ENCODE peak calls at places on chromosome 7, in eight cellular contexts. One of them, this sample, is unnamed.
A peak's percentile ranks its signal among the peaks of the same experiment; 100 is the strongest.

GRCh38 chr7:79495544-79496272 is 42.2 kb upstream of the MAGI2 start:
- DNase-seq in keratinocyte: peak; percentile 49
- DNase-seq in suprapubic skin: no peak
- DNase-seq in astrocyte of the spinal cord: peak; percentile 76
- DNase-seq in DND-41: no peak
- DNase-seq in skeletal muscle cell: peak; percentile 72
- DNase-seq in BJ: no peak
- DNase-seq in uterus: no peak
- DNase-seq in this sample: no peak

GRCh38 chr7:44057181-44057848 is 8.1 kb downstream of the PGAM2 start:
- DNase-seq in keratinocyte: no peak
- DNase-seq in uterus: peak; percentile 11
- DNase-seq in DND-41: no peak
- DNase-seq in suprapubic skin: peak; percentile 46
- DNase-seq in skeletal muscle cell: no peak
- DNase-seq in BJ: no peak
- DNase-seq in astrocyte of the spinal cord: no peak
- DNase-seq in this sample: no peak

GRCh38 chr7:28984631-28985030 is 26.5 kb upstream of the TRIL start:
- DNase-seq in skeletal muscle cell: peak; percentile 79
- DNase-seq in astrocyte of the spinal cord: peak; percentile 91
- DNase-seq in suprapubic skin: no peak
- DNase-seq in keratinocyte: no peak
- DNase-seq in BJ: peak; percentile 74
- DNase-seq in DND-41: no peak
- DNase-seq in uterus: peak; percentile 73
- DNase-seq in this sample: no peak

GRCh38 chr7:130927564-130927963 is 193.6 kb upstream of the KLF14 start:
- DNase-seq in astrocyte of the spinal cord: no peak
- DNase-seq in skeletal muscle cell: no peak
- DNase-seq in BJ: no peak
- DNase-seq in uterus: no peak
- DNase-seq in keratinocyte: no peak
- DNase-seq in DND-41: no peak
- DNase-seq in suprapubic skin: no peak
- DNase-seq in this sample: no peak

GRCh38 chr7:9937944-9938631 is 1035.6 kb upstream of the PHF14 start:
- DNase-seq in BJ: no peak
- DNase-seq in DND-41: no peak
- DNase-seq in suprapubic skin: no peak
- DNase-seq in keratinocyte: no peak
- DNase-seq in uterus: no peak
- DNase-seq in skeletal muscle cell: no peak
- DNase-seq in astrocyte of the spinal cord: peak; percentile 79
- DNase-seq in this sample: no peak

GRCh38 chr7:114944742-114945625 is 23.1 kb downstream of the MDFIC start:
- DNase-seq in DND-41: no peak
- DNase-seq in uterus: peak; percentile 88
- DNase-seq in skeletal muscle cell: peak; percentile 94
- DNase-seq in keratinocyte: no peak
- DNase-seq in BJ: peak; percentile 78
- DNase-seq in astrocyte of the spinal cord: peak; percentile 91
- DNase-seq in suprapubic skin: peak; percentile 81
- DNase-seq in this sample: no peak

GRCh38 chr7:157750291-157750690 is 413.5 kb downstream of the DNAJB6 start:
- DNase-seq in BJ: no peak
- DNase-seq in DND-41: no peak
- DNase-seq in uterus: no peak
- DNase-seq in suprapubic skin: no peak
- DNase-seq in keratinocyte: no peak
- DNase-seq in astrocyte of the spinal cord: no peak
- DNase-seq in skeletal muscle cell: no peak
- DNase-seq in this sample: no peak

GRCh38 chr7:114370177-114370576 is 44.4 kb upstream of the FOXP2 start:
- DNase-seq in uterus: no peak
- DNase-seq in skeletal muscle cell: no peak
- DNase-seq in DND-41: no peak
- DNase-seq in suprapubic skin: no peak
- DNase-seq in BJ: no peak
- DNase-seq in astrocyte of the spinal cord: no peak
- DNase-seq in keratinocyte: no peak
- DNase-seq in this sample: no peak

GRCh38 chr7:74272305-74273038 is 16.7 kb upstream of the CLIP2 start:
- DNase-seq in keratinocyte: no peak
- DNase-seq in astrocyte of the spinal cord: peak; percentile 95
- DNase-seq in suprapubic skin: peak; percentile 83
- DNase-seq in BJ: peak; percentile 85
- DNase-seq in uterus: peak; percentile 53
- DNase-seq in skeletal muscle cell: peak; percentile 90
- DNase-seq in DND-41: no peak
- DNase-seq in this sample: no peak

GRCh38 chr7:47647213-47647985 is 65.5 kb upstream of the TNS3 start:
- DNase-seq in uterus: no peak
- DNase-seq in suprapubic skin: no peak
- DNase-seq in skeletal muscle cell: no peak
- DNase-seq in keratinocyte: no peak
- DNase-seq in astrocyte of the spinal cord: no peak
- DNase-seq in BJ: no peak
- DNase-seq in DND-41: no peak
- DNase-seq in this sample: peak; percentile 7

GRCh38 chr7:113128028-113128427 is 9.7 kb upstream of the SMIM30 start:
- DNase-seq in skeletal muscle cell: no peak
- DNase-seq in astrocyte of the spinal cord: peak; percentile 13
- DNase-seq in BJ: no peak
- DNase-seq in DND-41: no peak
- DNase-seq in uterus: no peak
- DNase-seq in keratinocyte: no peak
- DNase-seq in suprapubic skin: no peak
- DNase-seq in this sample: no peak

GRCh38 chr7:157056957-157057902 is 46.8 kb upstream of the MNX1 start:
- DNase-seq in suprapubic skin: peak; percentile 14
- DNase-seq in skeletal muscle cell: no peak
- DNase-seq in BJ: no peak
- DNase-seq in DND-41: no peak
- DNase-seq in keratinocyte: no peak
- DNase-seq in astrocyte of the spinal cord: no peak
- DNase-seq in uterus: no peak
- DNase-seq in this sample: peak; percentile 7

GRCh38 chr7:95376632-95377380 is 19.4 kb downstream of the PON3 start:
- DNase-seq in suprapubic skin: no peak
- DNase-seq in astrocyte of the spinal cord: no peak
- DNase-seq in DND-41: no peak
- DNase-seq in BJ: no peak
- DNase-seq in keratinocyte: no peak
- DNase-seq in skeletal muscle cell: no peak
- DNase-seq in uterus: no peak
- DNase-seq in this sample: no peak

GRCh38 chr7:6447589-6448210 is at the start of gene DAGLB:
- DNase-seq in suprapubic skin: peak; percentile 96
- DNase-seq in uterus: peak; percentile 91
- DNase-seq in skeletal muscle cell: peak; percentile 63
- DNase-seq in BJ: peak; percentile 50
- DNase-seq in astrocyte of the spinal cord: peak; percentile 90
- DNase-seq in keratinocyte: peak; percentile 72
- DNase-seq in DND-41: peak; percentile 94
- DNase-seq in this sample: peak; percentile 88

GRCh38 chr7:101630591-101630990 is 1.5 kb upstream of the MYL10 start:
- DNase-seq in astrocyte of the spinal cord: peak; percentile 48
- DNase-seq in uterus: no peak
- DNase-seq in suprapubic skin: no peak
- DNase-seq in keratinocyte: peak; percentile 54
- DNase-seq in BJ: peak; percentile 23
- DNase-seq in skeletal muscle cell: no peak
- DNase-seq in DND-41: no peak
- DNase-seq in this sample: no peak

GRCh38 chr7:22238354-22239311 is 118.3 kb downstream of the RAPGEF5 start:
- DNase-seq in suprapubic skin: no peak
- DNase-seq in keratinocyte: no peak
- DNase-seq in astrocyte of the spinal cord: peak; percentile 26
- DNase-seq in BJ: no peak
- DNase-seq in uterus: no peak
- DNase-seq in DND-41: no peak
- DNase-seq in skeletal muscle cell: peak; percentile 17
- DNase-seq in this sample: no peak

GRCh38 chr7:124276005-124276606 is 243.2 kb upstream of the TMEM229A start:
- DNase-seq in skeletal muscle cell: no peak
- DNase-seq in uterus: no peak
- DNase-seq in suprapubic skin: no peak
- DNase-seq in astrocyte of the spinal cord: no peak
- DNase-seq in keratinocyte: peak; percentile 9
- DNase-seq in BJ: no peak
- DNase-seq in DND-41: peak; percentile 34
- DNase-seq in this sample: peak; percentile 40

GRCh38 chr7:101243786-101244384 is 996 bp downstream of the FIS1 start:
- DNase-seq in uterus: no peak
- DNase-seq in skeletal muscle cell: no peak
- DNase-seq in BJ: no peak
- DNase-seq in DND-41: no peak
- DNase-seq in astrocyte of the spinal cord: no peak
- DNase-seq in keratinocyte: no peak
- DNase-seq in suprapubic skin: peak; percentile 65
- DNase-seq in this sample: no peak

GRCh38 chr7:134470864-134471263 is 12.0 kb upstream of the AKR1B1 start:
- DNase-seq in DND-41: no peak
- DNase-seq in astrocyte of the spinal cord: peak; percentile 58
- DNase-seq in keratinocyte: peak; percentile 30
- DNase-seq in suprapubic skin: no peak
- DNase-seq in uterus: no peak
- DNase-seq in BJ: no peak
- DNase-seq in skeletal muscle cell: no peak
- DNase-seq in this sample: no peak

GRCh38 chr7:74271742-74272141 is 17.5 kb upstream of the CLIP2 start:
- DNase-seq in uterus: no peak
- DNase-seq in astrocyte of the spinal cord: no peak
- DNase-seq in keratinocyte: no peak
- DNase-seq in suprapubic skin: no peak
- DNase-seq in DND-41: no peak
- DNase-seq in skeletal muscle cell: no peak
- DNase-seq in BJ: no peak
- DNase-seq in this sample: no peak

GRCh38 chr7:24718977-24719491 is 38.2 kb downstream of the GSDME start:
- DNase-seq in astrocyte of the spinal cord: no peak
- DNase-seq in DND-41: peak; percentile 80
- DNase-seq in keratinocyte: no peak
- DNase-seq in uterus: no peak
- DNase-seq in BJ: no peak
- DNase-seq in suprapubic skin: no peak
- DNase-seq in skeletal muscle cell: no peak
- DNase-seq in this sample: peak; percentile 71

GRCh38 chr7:98681496-98681895 is 64.4 kb downstream of the NPTX2 start:
- DNase-seq in uterus: no peak
- DNase-seq in skeletal muscle cell: no peak
- DNase-seq in astrocyte of the spinal cord: no peak
- DNase-seq in suprapubic skin: no peak
- DNase-seq in DND-41: no peak
- DNase-seq in BJ: no peak
- DNase-seq in keratinocyte: no peak
- DNase-seq in this sample: no peak

GRCh38 chr7:104793066-104793465 is 220.9 kb upstream of the KMT2E start:
- DNase-seq in suprapubic skin: no peak
- DNase-seq in uterus: no peak
- DNase-seq in keratinocyte: no peak
- DNase-seq in BJ: no peak
- DNase-seq in DND-41: no peak
- DNase-seq in astrocyte of the spinal cord: no peak
- DNase-seq in skeletal muscle cell: peak; percentile 3
- DNase-seq in this sample: no peak

DNA sequence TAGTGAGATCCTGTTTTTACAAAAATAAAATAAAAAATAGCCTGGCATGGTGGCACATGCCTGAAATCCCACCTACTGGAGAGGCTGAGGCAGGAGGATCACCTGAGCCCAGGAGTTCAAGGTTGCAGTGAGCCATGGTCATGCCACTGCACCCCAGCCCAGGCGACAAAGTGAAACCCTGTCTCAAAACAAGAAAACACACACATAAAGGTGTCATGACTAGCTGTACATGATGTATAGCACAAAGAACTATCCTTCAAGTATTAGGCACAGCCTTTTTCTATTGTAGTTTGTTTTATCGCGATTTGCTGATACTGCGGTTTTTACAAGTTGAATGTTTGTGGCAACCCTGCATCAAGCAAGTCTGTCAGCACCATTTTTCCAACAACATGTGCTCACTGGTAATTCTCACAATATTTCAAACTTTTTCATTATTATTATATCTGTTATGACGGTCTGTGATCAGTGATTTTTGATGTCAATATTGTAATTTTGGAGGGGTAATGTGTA is 11.5 kb upstream of the SNX13 start:
- DNase-seq in uterus: no peak
- DNase-seq in astrocyte of the spinal cord: no peak
- DNase-seq in suprapubic skin: no peak
- DNase-seq in skeletal muscle cell: no peak
- DNase-seq in BJ: no peak
- DNase-seq in keratinocyte: no peak
- DNase-seq in DND-41: no peak
- DNase-seq in this sample: no peak
- H3K4me3 ChIP-seq in uterus: no peak overlapping the region
- H3K4me3 ChIP-seq in astrocyte of the spinal cord: no peak overlapping the region
- H3K4me3 ChIP-seq in suprapubic skin: no peak overlapping the region
- H3K4me3 ChIP-seq in skeletal muscle cell: no peak overlapping the region
- H3K4me3 ChIP-seq in BJ: no peak overlapping the region
- H3K4me3 ChIP-seq in keratinocyte: no peak overlapping the region
- H3K4me3 ChIP-seq in DND-41: no peak overlapping the region
- H3K4me3 ChIP-seq in this sample: no peak overlapping the region

DNA sequence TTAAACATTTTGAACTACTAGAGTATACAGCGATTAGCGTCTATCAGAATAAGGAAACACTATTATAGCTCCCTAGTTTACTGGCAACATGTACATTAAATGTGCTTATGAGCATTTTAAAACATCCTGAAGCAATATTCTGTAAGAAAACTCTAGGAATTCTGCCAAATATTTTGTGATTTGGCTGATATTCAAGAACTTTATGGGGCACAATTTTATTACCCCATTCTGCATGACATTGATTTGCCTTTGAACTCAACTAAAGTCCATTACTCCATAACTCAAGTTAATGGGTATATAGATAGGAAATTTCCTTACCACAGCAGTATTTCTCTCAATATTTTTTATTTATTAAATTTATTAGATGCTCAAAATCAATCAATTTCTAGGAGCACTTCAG is 369.9 kb upstream of the KCND2 start:
- DNase-seq in DND-41: no peak
- DNase-seq in suprapubic skin: no peak
- DNase-seq in skeletal muscle cell: no peak
- DNase-seq in astrocyte of the spinal cord: no peak
- DNase-seq in BJ: no peak
- DNase-seq in keratinocyte: no peak
- DNase-seq in uterus: no peak
- DNase-seq in this sample: no peak
- H3K4me3 ChIP-seq in DND-41: no peak overlapping the region
- H3K4me3 ChIP-seq in suprapubic skin: no peak overlapping the region
- H3K4me3 ChIP-seq in skeletal muscle cell: no peak overlapping the region
- H3K4me3 ChIP-seq in astrocyte of the spinal cord: no peak overlapping the region
- H3K4me3 ChIP-seq in BJ: no peak overlapping the region
- H3K4me3 ChIP-seq in keratinocyte: no peak overlapping the region
- H3K4me3 ChIP-seq in uterus: no peak overlapping the region
- H3K4me3 ChIP-seq in this sample: no peak overlapping the region

GRCh38 chr7:148726385-148726784 is 27.7 kb downstream of the CUL1 start:
- DNase-seq in skeletal muscle cell: no peak
- DNase-seq in suprapubic skin: no peak
- DNase-seq in DND-41: no peak
- DNase-seq in astrocyte of the spinal cord: no peak
- DNase-seq in BJ: no peak
- DNase-seq in keratinocyte: no peak
- DNase-seq in uterus: no peak
- DNase-seq in this sample: no peak
- H3K4me3 ChIP-seq in skeletal muscle cell: no peak overlapping the region
- H3K4me3 ChIP-seq in suprapubic skin: no peak overlapping the region
- H3K4me3 ChIP-seq in DND-41: no peak overlapping the region
- H3K4me3 ChIP-seq in astrocyte of the spinal cord: no peak overlapping the region
- H3K4me3 ChIP-seq in BJ: no peak overlapping the region
- H3K4me3 ChIP-seq in keratinocyte: no peak overlapping the region
- H3K4me3 ChIP-seq in uterus: no peak overlapping the region
- H3K4me3 ChIP-seq in this sample: no peak overlapping the region

GRCh38 chr7:129781128-129781855 is 169.8 kb downstream of the NRF1 start:
- DNase-seq in skeletal muscle cell: no peak
- DNase-seq in uterus: no peak
- DNase-seq in BJ: no peak
- DNase-seq in astrocyte of the spinal cord: no peak
- DNase-seq in keratinocyte: no peak
- DNase-seq in suprapubic skin: peak; percentile 62
- DNase-seq in DND-41: no peak
- DNase-seq in this sample: no peak
- H3K4me3 ChIP-seq in skeletal muscle cell: no peak overlapping the region
- H3K4me3 ChIP-seq in uterus: no peak overlapping the region
- H3K4me3 ChIP-seq in BJ: no peak overlapping the region
- H3K4me3 ChIP-seq in astrocyte of the spinal cord: no peak overlapping the region
- H3K4me3 ChIP-seq in keratinocyte: peak overlapping the region; percentile 81
- H3K4me3 ChIP-seq in suprapubic skin: peak overlapping the region; percentile 72
- H3K4me3 ChIP-seq in DND-41: no peak overlapping the region
- H3K4me3 ChIP-seq in this sample: peak overlapping the region; percentile 79